ENCODE peak calls at places on chromosomes 1 and 21, in four cellular contexts. One of them, this sample, is unnamed.

GRCh38 chr1:20137604-20138003 is 1.5 kb upstream of the PLA2G2F start:
- DNase-seq in IMR-90: no peak
- DNase-seq in left colon: peak; percentile 33
- DNase-seq in NCI-H1092 treated with DMSO at 0.1 percent for 48 hours: no peak
- DNase-seq in this sample: no peak

GRCh38 chr21:38806942-38807284 is 1.2 kb downstream of the ETS2 start:
- DNase-seq in IMR-90: peak; percentile 49
- DNase-seq in left colon: no peak
- DNase-seq in NCI-H1092 treated with DMSO at 0.1 percent for 48 hours: peak; percentile 61
- DNase-seq in this sample: peak; percentile 49

GRCh38 chr1:107139833-107140702 is 771 bp upstream of the NTNG1 start:
- DNase-seq in IMR-90: peak; percentile 36
- DNase-seq in left colon: no peak
- DNase-seq in NCI-H1092 treated with DMSO at 0.1 percent for 48 hours: no peak
- DNase-seq in this sample: peak; percentile 90

GRCh38 chr21:41011968-41012367 is 156.0 kb upstream of the BACE2 start:
- DNase-seq in IMR-90: no peak
- DNase-seq in left colon: no peak
- DNase-seq in NCI-H1092 treated with DMSO at 0.1 percent for 48 hours: peak; percentile 19
- DNase-seq in this sample: no peak

GRCh38 chr21:14995695-14996490 is 68.9 kb downstream of the NRIP1 start:
- DNase-seq in IMR-90: peak; percentile 63
- DNase-seq in left colon: no peak
- DNase-seq in NCI-H1092 treated with DMSO at 0.1 percent for 48 hours: no peak
- DNase-seq in this sample: peak; percentile 18

GRCh38 chr1:177172866-177173265 is 2.1 kb downstream of the BRINP2 start:
- DNase-seq in IMR-90: no peak
- DNase-seq in left colon: no peak
- DNase-seq in NCI-H1092 treated with DMSO at 0.1 percent for 48 hours: no peak
- DNase-seq in this sample: no peak

GRCh38 chr1:84073266-84073665 is 70.8 kb upstream of the PRKACB start:
- DNase-seq in IMR-90: peak; percentile 51
- DNase-seq in left colon: no peak
- DNase-seq in NCI-H1092 treated with DMSO at 0.1 percent for 48 hours: no peak
- DNase-seq in this sample: no peak

GRCh38 chr1:53344921-53345838 is 17.3 kb upstream of the LRP8 start:
- DNase-seq in IMR-90: no peak
- DNase-seq in left colon: no peak
- DNase-seq in NCI-H1092 treated with DMSO at 0.1 percent for 48 hours: no peak
- DNase-seq in this sample: no peak

This sample was measured in A673.